ENCODE peak calls at places on chromosomes 12 and 14, in eight cellular contexts. N, I, D, O, Q, K, B and R are unnamed samples.
A peak's percentile ranks its signal among the peaks of the same experiment; 100 is the strongest.

GRCh38 chr12:106602071-106602470 is 19.3 kb downstream of the RFX4 start:
- DNase-seq in N (no peak), I (no peak), D (no peak), O (no peak), Q (no peak), K (no peak), B (no peak), R (no peak)

GRCh38 chr12:12506541-12506940 is 56.1 kb downstream of the DUSP16 start:
- DNase-seq in N (no peak), I (peak; percentile 51), D (peak; percentile 43), O (peak; percentile 45), Q (peak; percentile 45), K (no peak), B (no peak), R (peak; percentile 67)

GRCh38 chr12:59724011-59724703 is 128.3 kb downstream of the SLC16A7 start:
- DNase-seq in N (no peak), I (no peak), D (no peak), O (no peak), Q (no peak), K (no peak), B (no peak), R (no peak)

GRCh38 chr12:78559441-78559840 is 305.1 kb upstream of the SYT1 start:
- DNase-seq in N (no peak), I (peak; percentile 8), D (no peak), O (no peak), Q (no peak), K (no peak), B (no peak), R (no peak)

GRCh38 chr12:68899251-68899771 is 33.7 kb downstream of the CPM start:
- DNase-seq in N (no peak), I (peak; percentile 86), D (peak; percentile 74), O (no peak), Q (no peak), K (peak; percentile 79), B (no peak), R (peak; percentile 97)

GRCh38 chr12:15273896-15274295 is 48.4 kb upstream of the PTPRO start:
- DNase-seq in N (no peak), I (no peak), D (no peak), O (no peak), Q (no peak), K (no peak), B (no peak), R (no peak)

GRCh38 chr12:79420146-79420618 is 270.6 kb downstream of the PAWR start:
- DNase-seq in N (no peak), I (peak; percentile 97), D (peak; percentile 90), O (peak; percentile 84), Q (peak; percentile 32), K (no peak), B (peak; percentile 70), R (peak; percentile 84)

GRCh38 chr12:62632521-62632920 is 165.9 kb downstream of the MON2 start:
- DNase-seq in N (no peak), I (peak; percentile 76), D (no peak), O (no peak), Q (peak; percentile 78), K (peak; percentile 24), B (no peak), R (peak; percentile 56)

GRCh38 chr12:118925407-118926202 is 55.7 kb upstream of the SRRM4 start:
- DNase-seq in N (no peak), I (no peak), D (no peak), O (no peak), Q (no peak), K (no peak), B (no peak), R (no peak)

GRCh38 chr14:21267431-21267845 is 1.8 kb downstream of the HNRNPC start:
- DNase-seq in N (no peak), I (no peak), D (no peak), O (no peak), Q (no peak), K (no peak), B (peak; percentile 85), R (peak; percentile 47)

GRCh38 chr14:21267886-21268611 is 1.2 kb downstream of the HNRNPC start:
- DNase-seq in N (no peak), I (peak; percentile 63), D (peak; percentile 59), O (no peak), Q (no peak), K (no peak), B (peak; percentile 62), R (no peak)

GRCh38 chr14:21269252-21270046 is at the start of gene HNRNPC:
- DNase-seq in N (peak; percentile 100), I (peak; percentile 100), D (peak; percentile 100), O (peak; percentile 100), Q (peak; percentile 94), K (peak; percentile 99), B (peak; percentile 100), R (peak; percentile 100)

GRCh38 chr14:21264025-21264801 is 5.0 kb downstream of the HNRNPC start:
- DNase-seq in N (no peak), I (peak; percentile 80), D (peak; percentile 64), O (peak; percentile 45), Q (peak; percentile 62), K (no peak), B (no peak), R (peak; percentile 92)

GRCh38 chr14:21268612-21269251 is 510 bp downstream of the HNRNPC start:
- DNase-seq in N (peak; percentile 47), I (peak; percentile 67), D (peak; percentile 73), O (no peak), Q (no peak), K (peak; percentile 34), B (peak; percentile 92), R (peak; percentile 69)
- H3K4me3 ChIP-seq in N (peak overlapping the region; percentile 66), I (peak overlapping the region; percentile 82), D (peak overlapping the region; percentile 77), O (peak overlapping the region; percentile 99), Q (peak overlapping the region; percentile 100), K (peak overlapping the region; percentile 43), B (peak overlapping the region; percentile 92), R (peak overlapping the region; percentile 100)

DNA sequence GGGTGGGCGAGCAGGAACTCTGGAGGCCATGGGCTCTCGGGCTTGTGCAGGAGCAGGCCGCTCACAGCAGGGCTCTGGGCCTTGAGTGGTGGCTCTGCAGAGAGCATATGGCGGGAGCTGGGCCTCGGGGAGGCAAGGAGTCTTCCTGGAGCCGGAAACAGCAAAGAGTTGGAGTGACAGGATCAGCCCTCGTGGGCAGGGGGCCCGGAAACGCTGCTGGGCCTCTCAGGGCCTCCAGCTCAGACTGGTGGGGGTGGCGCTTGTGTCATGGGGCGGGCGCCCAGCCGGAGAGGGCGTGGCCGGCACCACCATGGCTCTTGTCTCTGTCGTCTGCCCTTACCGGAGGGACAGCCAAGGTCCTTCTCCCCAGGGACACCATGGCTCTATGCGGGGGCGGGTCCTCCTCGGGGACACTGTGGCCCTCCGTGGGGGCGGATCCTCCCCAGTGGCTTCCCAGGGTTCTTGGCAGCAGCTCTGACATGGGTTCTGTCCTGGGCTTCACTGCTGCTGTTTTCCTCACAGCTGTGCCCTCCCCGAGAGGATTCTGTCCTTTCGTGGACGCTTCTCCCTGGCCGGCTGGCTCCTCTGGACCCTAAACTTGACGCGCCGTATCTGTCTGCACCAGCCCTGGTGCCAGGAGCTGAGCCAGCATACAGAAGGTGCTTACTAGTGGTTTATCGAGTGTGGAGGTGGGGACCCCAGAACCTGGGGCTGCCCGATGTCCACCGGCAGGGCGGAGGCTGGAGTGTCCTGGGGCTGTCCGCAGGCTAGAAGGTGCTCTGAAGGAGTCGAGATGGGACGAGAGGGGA is 17.0 kb downstream of the FBRSL1 start:
- DNase-seq in N (peak; percentile 53), I (peak; percentile 69), D (peak; percentile 87), O (peak; percentile 38), Q (peak; percentile 100), K (peak; percentile 83), B (peak; percentile 68), R (peak; percentile 64)
- H3K4me3 ChIP-seq in N (peak overlapping the region; percentile 22), I (peak overlapping the region; percentile 25), D (peak overlapping the region; percentile 37), O (peak overlapping the region; percentile 27), Q (peak overlapping the region; percentile 29), K (no peak overlapping the region), B (no peak overlapping the region), R (no peak overlapping the region)

DNA sequence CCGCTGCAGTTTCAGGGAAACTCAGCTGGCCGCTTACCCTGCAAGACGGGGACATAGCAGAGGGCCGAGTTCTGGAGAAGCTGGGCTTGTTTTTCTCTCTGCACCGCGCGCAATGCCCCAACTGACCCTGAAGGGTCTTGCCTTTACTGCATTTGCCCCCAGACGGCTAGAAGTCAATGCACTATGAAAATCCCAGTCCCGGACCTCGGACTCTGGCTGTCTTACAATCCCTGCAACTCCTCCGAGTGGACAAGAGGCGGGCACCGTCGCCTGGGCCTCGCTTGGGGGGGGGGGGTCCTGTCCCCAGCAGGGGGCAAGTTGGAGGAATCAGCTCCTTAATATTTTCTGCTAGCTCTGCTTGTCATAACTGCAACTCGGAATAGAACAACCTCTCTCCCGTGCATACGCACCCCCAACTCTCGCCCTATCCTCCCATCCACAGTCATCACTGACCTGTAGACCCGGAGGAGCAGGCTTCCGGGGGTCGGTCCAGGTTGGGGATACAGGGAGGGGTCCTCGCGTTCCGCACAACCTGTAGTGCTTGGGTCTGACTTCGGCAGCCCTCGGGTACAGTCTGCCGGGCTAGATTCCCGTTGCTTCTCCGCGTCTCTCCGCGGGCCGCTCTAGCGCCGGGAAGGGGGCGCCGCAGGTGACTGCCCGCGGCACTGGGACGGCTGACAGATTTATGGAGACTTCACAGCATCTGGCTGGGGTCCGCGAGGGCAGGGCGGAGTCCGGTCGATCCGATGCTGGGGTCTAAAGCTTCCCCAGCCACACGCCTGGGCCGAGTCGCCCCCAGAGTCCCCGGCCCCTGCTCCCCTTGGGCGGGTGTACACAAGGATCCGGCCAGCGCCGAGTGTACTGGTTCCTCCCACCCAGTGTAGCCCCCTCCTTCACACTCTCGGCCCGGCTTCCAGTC is 3.3 kb upstream of the PAX9 start:
- DNase-seq in N (no peak), I (no peak), D (no peak), O (no peak), Q (peak; percentile 68), K (no peak), B (no peak), R (no peak)
- H3K4me3 ChIP-seq in N (no peak overlapping the region), I (no peak overlapping the region), D (no peak overlapping the region), O (no peak overlapping the region), Q (no peak overlapping the region), K (no peak overlapping the region), B (no peak overlapping the region), R (no peak overlapping the region)

GRCh38 chr12:122205590-122205925 is 2.0 kb downstream of the B3GNT4 start:
- DNase-seq in N (no peak), I (no peak), D (no peak), O (no peak), Q (no peak), K (no peak), B (no peak), R (no peak)

GRCh38 chr12:122206111-122206881 is 2.8 kb downstream of the B3GNT4 start:
- DNase-seq in N (no peak), I (no peak), D (no peak), O (no peak), Q (peak; percentile 64), K (no peak), B (no peak), R (no peak)

GRCh38 chr12:122204829-122205589 is 1.5 kb downstream of the B3GNT4 start:
- DNase-seq in N (no peak), I (no peak), D (no peak), O (no peak), Q (peak; percentile 84), K (no peak), B (no peak), R (no peak)

GRCh38 chr12:122203301-122203967 is at the start of gene B3GNT4:
- DNase-seq in N (peak; percentile 69), I (peak; percentile 41), D (peak; percentile 49), O (no peak), Q (peak; percentile 94), K (peak; percentile 72), B (peak; percentile 54), R (peak; percentile 40)

GRCh38 chr12:122203968-122204828 is 689 bp downstream of the B3GNT4 start:
- DNase-seq in N (no peak), I (no peak), D (no peak), O (no peak), Q (peak; percentile 75), K (no peak), B (no peak), R (no peak)
- H3K4me3 ChIP-seq in N (peak overlapping the region; percentile 67), I (peak overlapping the region; percentile 66), D (peak overlapping the region; percentile 56), O (peak overlapping the region; percentile 64), Q (peak overlapping the region; percentile 71), K (peak overlapping the region; percentile 42), B (no peak overlapping the region), R (peak overlapping the region; percentile 12)